ENCODE peak calls at places on chromosomes 13 and 19, in five cellular contexts. N, U, X, P and K are unnamed samples.

GRCh38 chr13:28794370-28794769 is 25.8 kb upstream of the MTUS2 start:
- DNase-seq in N (no peak), U (no peak), X (no peak), P (no peak), K (no peak)

GRCh38 chr19:32343550-32344262 is 1.7 kb upstream of the ZNF507 start:
- DNase-seq in N (no peak), U (no peak), X (no peak), P (no peak), K (no peak)

GRCh38 chr19:44003461-44004134 is 841 bp downstream of the ZNF230 start:
- DNase-seq in N (no peak), U (peak; percentile 10), X (peak; percentile 23), P (no peak), K (no peak)

GRCh38 chr19:31568724-31569123 is 219.5 kb upstream of the TSHZ3 start:
- DNase-seq in N (peak; percentile 38), U (no peak), X (no peak), P (no peak), K (no peak)

GRCh38 chr19:5691930-5692784 is 2.1 kb downstream of the RPL36 start:
- DNase-seq in N (no peak), U (no peak), X (peak; percentile 4), P (peak; percentile 87), K (peak; percentile 43)

GRCh38 chr19:41528106-41528505 is 47.9 kb upstream of the CEACAM21 start:
- DNase-seq in N (no peak), U (no peak), X (no peak), P (no peak), K (no peak)

GRCh38 chr19:48751835-48752510 is 468 bp downstream of the FUT1 start:
- DNase-seq in N (no peak), U (no peak), X (no peak), P (no peak), K (no peak)

GRCh38 chr19:15252398-15253018 is 20.3 kb upstream of the EPHX3 start:
- DNase-seq in N (peak; percentile 90), U (no peak), X (no peak), P (no peak), K (no peak)

GRCh38 chr19:920051-920857 is 3.1 kb downstream of the KISS1R start:
- DNase-seq in N (no peak), U (peak; percentile 45), X (peak; percentile 77), P (peak; percentile 91), K (peak; percentile 67)

GRCh38 chr13:95155093-95155492 is 146.2 kb downstream of the ABCC4 start:
- DNase-seq in N (no peak), U (no peak), X (no peak), P (no peak), K (no peak)

GRCh38 chr13:47859129-47859528 is 141.9 kb downstream of the SUCLA2 start:
- DNase-seq in N (no peak), U (no peak), X (no peak), P (no peak), K (no peak)

GRCh38 chr19:33418871-33419762 is 45.6 kb downstream of the CEBPG start:
- DNase-seq in N (no peak), U (no peak), X (no peak), P (no peak), K (no peak)

DNA sequence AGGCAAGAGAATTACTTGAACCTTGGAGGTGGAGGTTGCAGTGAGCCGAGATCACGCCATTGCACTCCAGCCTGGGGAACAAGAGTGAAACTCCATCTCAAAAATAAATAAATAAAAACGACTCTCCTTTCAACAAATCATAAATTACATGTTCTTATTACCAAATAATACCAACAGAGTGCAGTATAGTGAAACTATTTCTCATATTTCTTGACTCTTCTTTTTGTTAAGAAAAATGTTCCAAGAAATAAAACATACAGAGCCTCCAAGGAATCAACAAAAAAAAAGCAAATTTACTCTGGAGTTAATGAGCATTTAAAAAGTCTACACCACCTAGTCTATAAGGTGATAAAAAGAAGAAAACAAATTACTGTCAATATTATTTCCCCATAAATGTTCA is 188.8 kb downstream of the KLF12 start:
- DNase-seq in N (no peak), U (no peak), X (no peak), P (no peak), K (no peak)
- TF ChIP-seq CTCF in N (no peak), U (no peak), X (peak; percentile 10), P (no peak), K (no peak)

GRCh38 chr13:101453784-101454201 is 1.3 kb downstream of the ITGBL1 start:
- DNase-seq in N (peak; percentile 71), U (no peak), X (no peak), P (peak; percentile 86), K (peak; percentile 47)
- H3K4me3 ChIP-seq in N (peak overlapping the region; percentile 67), U (no peak overlapping the region), X (no peak overlapping the region), P (peak overlapping the region; percentile 49), K (peak overlapping the region; percentile 27)

GRCh38 chr19:19113040-19113541 is 25.2 kb downstream of the TMEM161A start:
- DNase-seq in N (no peak), U (peak; percentile 82), X (no peak), P (no peak), K (no peak)

GRCh38 chr19:19119325-19120237 is 18.7 kb downstream of the TMEM161A start:
- DNase-seq in N (no peak), U (no peak), X (no peak), P (peak; percentile 55), K (no peak)

GRCh38 chr19:19120308-19121156 is 17.7 kb downstream of the TMEM161A start:
- DNase-seq in N (no peak), U (peak; percentile 95), X (peak; percentile 72), P (no peak), K (no peak)

GRCh38 chr19:19111967-19112580 is 26.2 kb downstream of the TMEM161A start:
- DNase-seq in N (no peak), U (no peak), X (no peak), P (no peak), K (no peak)

DNA sequence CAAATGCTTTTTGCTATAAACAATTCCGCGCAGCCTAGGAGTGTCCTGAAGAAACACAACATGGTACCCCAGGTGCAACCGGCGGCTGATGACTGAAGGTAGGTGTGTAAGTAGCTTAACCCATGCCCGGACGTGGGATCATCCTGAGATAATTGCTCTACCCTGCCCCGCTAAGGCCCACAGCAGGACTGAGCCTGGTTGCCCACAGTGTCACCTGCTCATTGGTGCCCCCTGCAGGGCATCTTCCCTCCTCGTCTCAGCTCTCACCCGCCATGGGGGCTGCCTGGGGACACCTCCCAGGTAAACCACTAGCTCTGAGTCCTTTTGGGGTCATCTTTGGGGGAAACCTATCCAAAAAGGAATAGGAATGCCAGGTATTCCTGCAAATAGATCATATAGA is 22.3 kb downstream of the TMEM161A start:
- DNase-seq in N (no peak), U (peak; percentile 24), X (no peak), P (no peak), K (no peak)
- TF ChIP-seq CTCF in N (peak; percentile 31), U (peak; percentile 64), X (peak; percentile 37), P (peak; percentile 33), K (no peak)

DNA sequence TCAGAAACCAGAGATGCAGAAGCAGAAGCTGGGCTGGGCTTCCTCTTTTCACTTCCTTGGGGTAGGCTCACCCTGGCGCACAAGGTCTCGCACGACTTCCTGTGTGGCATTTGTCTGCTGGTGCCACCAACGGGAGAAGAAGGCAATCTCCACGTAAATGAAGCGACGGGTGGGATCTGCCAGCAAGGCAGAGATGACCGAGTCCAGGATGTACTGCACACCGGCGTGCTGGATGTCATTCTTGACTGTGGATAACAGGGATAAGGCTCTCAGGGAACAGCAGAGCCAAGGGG is 1.3 kb downstream of the MAN2B1 start:
- DNase-seq in N (peak; percentile 79), U (no peak), X (no peak), P (no peak), K (peak; percentile 56)
- H3K4me3 ChIP-seq in N (peak overlapping the region; percentile 83), U (no peak overlapping the region), X (no peak overlapping the region), P (peak overlapping the region; percentile 90), K (peak overlapping the region; percentile 84)

GRCh38 chr13:99580500-99581268 is 79.4 kb downstream of the TM9SF2 start:
- DNase-seq in N (no peak), U (no peak), X (no peak), P (no peak), K (no peak)

GRCh38 chr13:99582511-99582910 is 81.2 kb downstream of the TM9SF2 start:
- DNase-seq in N (no peak), U (no peak), X (no peak), P (no peak), K (no peak)

GRCh38 chr13:99575376-99575775 is 74.1 kb downstream of the TM9SF2 start:
- DNase-seq in N (no peak), U (no peak), X (no peak), P (peak; percentile 59), K (no peak)

GRCh38 chr13:99572921-99573320 is 71.6 kb downstream of the TM9SF2 start:
- DNase-seq in N (no peak), U (no peak), X (no peak), P (no peak), K (no peak)

GRCh38 chr13:99577934-99578917 is 77.0 kb downstream of the TM9SF2 start:
- DNase-seq in N (no peak), U (no peak), X (no peak), P (no peak), K (no peak)
- TF ChIP-seq CTCF in N (peak; percentile 40), U (peak; percentile 36), X (peak; percentile 24), P (no peak), K (no peak)